ENCODE peak calls at places on chromosome 5, in nine cellular contexts. R is A172; B is MCF 10A; K is NCI-H2081 treated with DMSO at 0.1 percent for 48 hours; V is GM12865; C is colonic mucosa; N is activated T-cell treated with anti-CD3 and anti-CD28 coated beads, Interleukin-2, amount 50 U/mL, for 72 hours; I is prostate gland; W is GM13976. E is an unnamed sample.
A peak's percentile ranks its signal among the peaks of the same experiment; 100 is the strongest.

GRCh38 chr5:106189121-106189809 is 1481.5 kb downstream of the EFNA5 start:
- DNase-seq in R (no peak), B (no peak), K (no peak), V (no peak), C (no peak), N (no peak), I (no peak), W (no peak), E (no peak)

GRCh38 chr5:150621301-150621700 is 19.2 kb upstream of the SYNPO start:
- DNase-seq in R (no peak), B (no peak), K (no peak), V (no peak), C (no peak), N (no peak), I (no peak), W (no peak), E (no peak)

GRCh38 chr5:61301820-61302563 is 30.1 kb upstream of the ZSWIM6 start:
- DNase-seq in R (peak; percentile 98), B (peak; percentile 98), K (no peak), V (no peak), C (peak; percentile 68), N (no peak), I (peak; percentile 90), W (no peak), E (peak; percentile 98)

GRCh38 chr5:52804978-52805377 is 17.3 kb downstream of the ITGA1 start:
- DNase-seq in R (no peak), B (no peak), K (no peak), V (no peak), C (no peak), N (no peak), I (no peak), W (no peak), E (no peak)

GRCh38 chr5:135609981-135610380 is 31.2 kb upstream of the CXCL14 start:
- DNase-seq in R (no peak), B (no peak), K (no peak), V (no peak), C (peak; percentile 6), N (no peak), I (no peak), W (no peak), E (no peak)

GRCh38 chr5:73625905-73626811 is at the start of gene ARHGEF28:
- DNase-seq in R (peak; percentile 60), B (peak; percentile 79), K (peak; percentile 22), V (peak; percentile 73), C (peak; percentile 75), N (peak; percentile 54), I (peak; percentile 68), W (peak; percentile 47), E (no peak)

GRCh38 chr5:160467555-160468418 is 46.1 kb downstream of the PTTG1 start:
- DNase-seq in R (peak; percentile 29), B (no peak), K (no peak), V (peak; percentile 97), C (peak; percentile 89), N (peak; percentile 89), I (peak; percentile 46), W (peak; percentile 81), E (peak; percentile 59)

GRCh38 chr5:127988149-127988755 is 95.3 kb upstream of the SLC12A2 start:
- DNase-seq in R (peak; percentile 90), B (peak; percentile 94), K (peak; percentile 8), V (no peak), C (no peak), N (no peak), I (no peak), W (no peak), E (peak; percentile 88)

GRCh38 chr5:72557147-72557501 is 49.9 kb upstream of the ZNF366 start:
- DNase-seq in R (no peak), B (no peak), K (no peak), V (peak; percentile 31), C (no peak), N (peak; percentile 7), I (no peak), W (no peak), E (no peak)

GRCh38 chr5:117590944-117591343 is 1016.3 kb upstream of the SEMA6A start:
- DNase-seq in R (peak; percentile 16), B (peak; percentile 67), K (no peak), V (peak; percentile 26), C (no peak), N (no peak), I (no peak), W (no peak), E (peak; percentile 3)

GRCh38 chr5:57718155-57718554 is 235.5 kb upstream of the ACTBL2 start:
- DNase-seq in R (peak; percentile 18), B (peak; percentile 87), K (no peak), V (no peak), C (no peak), N (no peak), I (no peak), W (no peak), E (no peak)

GRCh38 chr5:33409435-33410146 is 31.2 kb upstream of the TARS1 start:
- DNase-seq in R (no peak), B (peak; percentile 12), K (no peak), V (no peak), C (peak; percentile 24), N (no peak), I (no peak), W (no peak), E (peak; percentile 46)

GRCh38 chr5:60652206-60652605 is 47.8 kb downstream of the DEPDC1B start:
- DNase-seq in R (peak; percentile 75), B (peak; percentile 90), K (no peak), V (no peak), C (no peak), N (no peak), I (no peak), W (no peak), E (peak; percentile 89)

GRCh38 chr5:151005975-151006576 is 14.3 kb upstream of the GPX3 start:
- DNase-seq in R (peak; percentile 64), B (no peak), K (no peak), V (no peak), C (peak; percentile 70), N (no peak), I (peak; percentile 28), W (no peak), E (peak; percentile 62)

GRCh38 chr5:175840050-175840841 is 31.1 kb upstream of the CPLX2 start:
- DNase-seq in R (no peak), B (peak; percentile 26), K (no peak), V (peak; percentile 18), C (no peak), N (no peak), I (no peak), W (no peak), E (no peak)

GRCh38 chr5:117454716-117455212 is 880.1 kb upstream of the SEMA6A start:
- DNase-seq in R (peak; percentile 42), B (peak; percentile 25), K (peak; percentile 61), V (peak; percentile 70), C (peak; percentile 80), N (peak; percentile 29), I (peak; percentile 25), W (peak; percentile 36), E (peak; percentile 5)

GRCh38 chr5:130067364-130067763 is 163.1 kb downstream of the CHSY3 start:
- DNase-seq in R (no peak), B (no peak), K (no peak), V (no peak), C (no peak), N (no peak), I (no peak), W (no peak), E (no peak)

GRCh38 chr5:60522299-60522915 is 177.6 kb downstream of the DEPDC1B start:
- DNase-seq in R (no peak), B (no peak), K (no peak), V (peak; percentile 83), C (no peak), N (peak; percentile 19), I (no peak), W (peak; percentile 76), E (no peak)

GRCh38 chr5:90015584-90016018 is 394.0 kb downstream of the CETN3 start:
- DNase-seq in R (peak; percentile 48), B (peak; percentile 16), K (no peak), V (peak; percentile 82), C (no peak), N (no peak), I (no peak), W (peak; percentile 13), E (no peak)

GRCh38 chr5:17398439-17398838 is 99.6 kb upstream of the TAF11L2 start:
- DNase-seq in R (peak; percentile 94), B (peak; percentile 70), K (no peak), V (no peak), C (no peak), N (no peak), I (no peak), W (no peak), E (no peak)

GRCh38 chr5:174410716-174411512 is 313.5 kb upstream of the MSX2 start:
- DNase-seq in R (peak; percentile 99), B (peak; percentile 55), K (no peak), V (no peak), C (no peak), N (no peak), I (no peak), W (no peak), E (no peak)

GRCh38 chr5:53333160-53333559 is 147.3 kb upstream of the FST start:
- DNase-seq in R (peak; percentile 48), B (peak; percentile 63), K (no peak), V (no peak), C (no peak), N (no peak), I (no peak), W (no peak), E (no peak)

GRCh38 chr5:41636605-41637004 is 126.2 kb upstream of the PLCXD3 start:
- DNase-seq in R (peak; percentile 45), B (peak; percentile 36), K (no peak), V (peak; percentile 43), C (no peak), N (no peak), I (no peak), W (no peak), E (no peak)

GRCh38 chr5:82019342-82020138 is 47.7 kb downstream of the ATG10 start:
- DNase-seq in R (no peak), B (no peak), K (peak; percentile 13), V (no peak), C (no peak), N (no peak), I (peak; percentile 10), W (no peak), E (no peak)

GRCh38 chr5:16600397-16600796 is 16.4 kb downstream of the RETREG1 start:
- DNase-seq in R (peak; percentile 41), B (peak; percentile 33), K (no peak), V (no peak), C (peak; percentile 23), N (no peak), I (no peak), W (no peak), E (peak; percentile 14)

GRCh38 chr5:72633649-72634048 is 126.4 kb upstream of the ZNF366 start:
- DNase-seq in R (peak; percentile 52), B (no peak), K (no peak), V (no peak), C (no peak), N (no peak), I (no peak), W (no peak), E (peak; percentile 16)

GRCh38 chr5:1507961-1508678 is 15.6 kb downstream of the LPCAT1 start:
- DNase-seq in R (no peak), B (no peak), K (no peak), V (no peak), C (no peak), N (no peak), I (no peak), W (no peak), E (no peak)

GRCh38 chr5:163571755-163572154 is 66.3 kb downstream of the MAT2B start:
- DNase-seq in R (peak; percentile 98), B (peak; percentile 99), K (no peak), V (no peak), C (no peak), N (no peak), I (peak; percentile 22), W (no peak), E (peak; percentile 64)

GRCh38 chr5:31366941-31367340 is 165.0 kb downstream of the DROSHA start:
- DNase-seq in R (no peak), B (no peak), K (no peak), V (no peak), C (no peak), N (no peak), I (no peak), W (no peak), E (no peak)

GRCh38 chr5:139760066-139761056 is 35.2 kb upstream of the PSD2 start:
- DNase-seq in R (peak; percentile 78), B (peak; percentile 36), K (no peak), V (no peak), C (no peak), N (no peak), I (no peak), W (no peak), E (no peak)

GRCh38 chr5:157516626-157517325 is 56.8 kb downstream of the NIPAL4 start:
- DNase-seq in R (peak; percentile 95), B (peak; percentile 90), K (no peak), V (no peak), C (no peak), N (no peak), I (peak; percentile 16), W (no peak), E (peak; percentile 59)